ENCODE peak calls at places on chromosomes 6 and 20, in six cellular contexts. Q, W, J, S, L and A are unnamed samples.

GRCh38 chr6:150485559-150486517 is 113.8 kb upstream of the PLEKHG1 start:
- DNase-seq in L (peak; percentile 69), J (no peak), S (peak; percentile 55), W (no peak), Q (peak; percentile 26), A (no peak)

GRCh38 chr20:13231031-13231752 is 10.1 kb downstream of the ISM1 start:
- DNase-seq in W (peak; percentile 38), L (no peak), Q (no peak), J (no peak), S (no peak), A (no peak)

GRCh38 chr20:48759631-48760245 is 68.1 kb downstream of the PREX1 start:
- DNase-seq in L (no peak), Q (no peak), S (no peak), W (no peak), J (no peak), A (no peak)

GRCh38 chr6:36110863-36111262 is 19.4 kb upstream of the MAPK13 start:
- DNase-seq in W (no peak), S (no peak), J (no peak), Q (no peak), L (no peak), A (no peak)

GRCh38 chr20:58891686-58892125 is 39.2 kb downstream of the GNAS start:
- DNase-seq in W (no peak), L (no peak), S (no peak), Q (no peak), J (peak; percentile 50), A (peak; percentile 44)

GRCh38 chr6:101393291-101394251 is at the start of gene GRIK2:
- DNase-seq in Q (peak; percentile 2), S (peak; percentile 36), L (no peak), J (peak; percentile 46), W (no peak), A (peak; percentile 17)

GRCh38 chr6:1605822-1606532 is 3.7 kb upstream of the FOXC1 start:
- DNase-seq in W (no peak), S (no peak), Q (no peak), J (no peak), L (no peak), A (no peak)

GRCh38 chr20:44909872-44910689 is at the start of gene PABPC1L:
- DNase-seq in S (peak; percentile 76), J (peak; percentile 76), W (peak; percentile 79), Q (no peak), L (peak; percentile 69), A (peak; percentile 78)

GRCh38 chr6:110053395-110054240 is 75.5 kb downstream of the GPR6 start:
- DNase-seq in J (peak; percentile 29), Q (peak; percentile 44), L (no peak), W (no peak), S (peak; percentile 75), A (no peak)

GRCh38 chr6:53074347-53074746 is 9.1 kb downstream of the FBXO9 start:
- DNase-seq in J (no peak), L (no peak), S (no peak), Q (no peak), W (no peak), A (no peak)

GRCh38 chr6:152293404-152293803 is 343.8 kb downstream of the SYNE1 start:
- DNase-seq in W (no peak), S (no peak), J (peak; percentile 51), Q (no peak), L (peak; percentile 83), A (no peak)

GRCh38 chr6:118542184-118542952 is 5.7 kb upstream of the PLN start:
- DNase-seq in L (no peak), Q (no peak), J (no peak), W (no peak), S (peak; percentile 38), A (no peak)

GRCh38 chr20:51840865-51841264 is 38.5 kb upstream of the SALL4 start:
- DNase-seq in J (no peak), Q (no peak), W (no peak), S (no peak), L (no peak), A (no peak)

GRCh38 chr20:57698191-57698866 is 11.5 kb downstream of the PMEPA1 start:
- DNase-seq in J (no peak), L (peak; percentile 82), Q (peak; percentile 99), S (peak; percentile 94), W (peak; percentile 67), A (no peak)

GRCh38 chr6:146305098-146305497 is 238.5 kb upstream of the RAB32 start:
- DNase-seq in J (no peak), Q (no peak), L (no peak), W (no peak), S (peak; percentile 18), A (no peak)

GRCh38 chr6:87154641-87155271 is 609 bp upstream of the ZNF292 start:
- DNase-seq in J (no peak), Q (no peak), S (peak; percentile 86), L (peak; percentile 86), W (peak; percentile 72), A (no peak)

GRCh38 chr6:46044876-46045617 is 29.4 kb upstream of the CLIC5 start:
- DNase-seq in Q (peak; percentile 96), S (peak; percentile 87), L (peak; percentile 69), W (no peak), J (no peak), A (no peak)

GRCh38 chr6:50905297-50905696 is 86.6 kb downstream of the TFAP2B start:
- DNase-seq in W (no peak), J (no peak), L (no peak), S (no peak), Q (no peak), A (no peak)

DNA sequence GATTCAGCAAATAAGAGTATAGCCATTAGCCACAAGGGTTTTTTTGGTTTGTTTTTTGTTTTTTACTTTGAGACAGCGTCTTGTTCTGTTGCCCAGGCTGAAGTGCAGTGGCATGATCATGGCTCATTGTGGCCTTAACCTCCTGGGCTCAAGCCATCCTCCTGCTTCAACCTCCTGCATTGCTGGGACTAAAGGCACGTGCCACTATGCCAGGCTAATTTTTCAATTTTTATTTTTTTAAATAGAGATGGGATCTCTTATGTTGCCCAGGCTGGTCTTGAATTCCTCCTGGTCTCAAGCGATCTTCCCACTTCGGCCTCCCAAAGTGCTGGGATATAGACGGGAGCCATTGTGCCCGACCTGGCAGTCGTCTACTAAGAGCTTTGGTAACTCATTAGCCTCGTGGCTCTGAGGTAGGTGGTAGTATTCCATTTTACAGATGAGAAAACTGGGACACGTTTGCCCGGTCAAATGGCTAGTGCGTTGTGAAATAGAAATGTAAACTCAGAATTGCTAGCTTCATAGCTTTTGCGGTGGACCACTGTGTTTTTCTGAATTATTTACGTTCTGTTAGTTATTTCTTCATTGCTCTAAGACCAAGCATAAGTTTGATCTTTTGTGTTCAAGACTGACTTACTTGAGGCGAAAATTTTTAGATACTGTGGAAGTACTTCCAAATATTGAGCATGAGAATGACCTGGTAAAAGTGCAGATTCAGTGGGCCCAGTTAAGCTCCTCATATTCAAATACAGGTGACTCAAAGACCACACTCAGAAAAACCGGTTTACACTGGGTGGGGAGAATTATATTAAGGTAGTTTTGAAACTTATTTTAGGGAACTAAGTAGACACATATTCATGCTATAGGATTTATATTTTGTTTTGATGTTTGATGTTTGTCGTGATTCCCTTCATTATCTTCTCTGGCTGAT is 2.1 kb downstream of the PANK2 start:
- DNase-seq in J (no peak), L (no peak), Q (no peak), W (no peak), S (no peak), A (peak; percentile 19)
- H3K4me1 ChIP-seq in J (no peaks in the 10 kb centered on the region), L (peaks cover 68% of the 10 kb centered on the region), Q (peaks cover 51% of the 10 kb centered on the region), W (peaks cover 44% of the 10 kb centered on the region), S (peaks cover 23% of the 10 kb centered on the region), A (no peaks in the 10 kb centered on the region)

DNA sequence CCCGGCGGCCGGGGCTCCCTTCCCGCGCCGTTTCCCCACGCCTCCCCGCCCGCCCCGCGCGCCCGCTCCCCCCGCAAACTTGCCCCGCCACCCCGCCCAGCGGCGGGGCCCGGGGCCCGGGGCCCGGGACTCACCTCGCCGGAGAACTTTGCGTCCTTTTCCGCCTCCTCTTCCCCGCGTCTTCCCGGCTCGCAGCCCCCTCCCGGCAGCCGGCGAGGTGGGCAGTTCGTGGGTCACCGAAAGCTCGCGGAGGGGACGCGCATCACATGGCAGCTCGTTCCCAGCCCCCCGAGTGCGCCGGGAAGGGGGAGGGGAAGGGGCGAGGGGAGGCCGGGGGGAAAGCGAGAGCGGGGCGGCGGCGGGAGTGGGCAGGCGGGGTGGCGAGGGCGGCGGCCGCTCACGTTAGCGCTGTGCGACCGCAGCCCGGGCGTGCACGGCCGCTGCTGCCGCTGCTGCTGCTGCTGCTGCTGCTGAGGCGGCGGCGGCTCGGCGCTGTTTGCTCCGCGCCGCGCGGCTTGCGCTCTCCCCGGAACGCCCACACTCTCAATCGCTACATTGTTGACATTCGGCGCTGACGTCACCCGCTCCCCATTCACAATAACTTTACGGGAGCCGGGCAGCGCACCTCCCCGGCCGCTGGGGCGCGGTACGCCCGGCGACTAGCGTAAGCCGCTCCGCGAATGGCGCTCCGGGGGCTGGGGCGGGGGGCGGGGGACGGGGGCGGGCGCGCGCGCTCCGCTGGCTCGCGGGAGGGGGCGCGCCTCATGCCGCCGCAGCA is at the start of gene BACH2:
- DNase-seq in S (peak; percentile 89), L (peak; percentile 90), Q (peak; percentile 78), J (peak; percentile 94), W (peak; percentile 97), A (peak; percentile 90)
- TF ChIP-seq CTCF in S (no peak), L (no peak), Q (peak; percentile 30), J (no peak), W (no peak), A (peak; percentile 33)

GRCh38 chr6:11386726-11387125 is 150.8 kb upstream of the TMEM170B start:
- DNase-seq in W (no peak), Q (no peak), S (no peak), J (no peak), L (no peak), A (no peak)

GRCh38 chr6:11386323-11386722 is 151.2 kb upstream of the TMEM170B start:
- DNase-seq in W (no peak), Q (no peak), S (no peak), L (no peak), J (no peak), A (no peak)

GRCh38 chr6:11389977-11390376 is 147.6 kb upstream of the TMEM170B start:
- DNase-seq in S (no peak), J (peak; percentile 15), L (no peak), Q (peak; percentile 83), W (no peak), A (no peak)

GRCh38 chr6:11388983-11389944 is 148.3 kb upstream of the TMEM170B start:
- DNase-seq in S (no peak), W (no peak), J (no peak), L (no peak), Q (no peak), A (no peak)

GRCh38 chr6:11387702-11388101 is 149.8 kb upstream of the TMEM170B start:
- DNase-seq in W (no peak), S (no peak), L (no peak), Q (no peak), J (no peak), A (no peak)
- H3K4me1 ChIP-seq in W (peaks cover 6% of the 10 kb centered on the region), S (peaks cover 4% of the 10 kb centered on the region), L (peaks cover 7% of the 10 kb centered on the region), Q (peaks cover 20% of the 10 kb centered on the region), J (no peaks in the 10 kb centered on the region), A (peaks cover 6% of the 10 kb centered on the region)

GRCh38 chr20:4193053-4193452 is 177.7 kb upstream of the RNF24 start:
- DNase-seq in L (no peak), Q (no peak), W (no peak), S (no peak), J (no peak), A (no peak)

GRCh38 chr20:4192378-4193048 is 177.2 kb upstream of the RNF24 start:
- DNase-seq in Q (no peak), S (peak; percentile 80), L (no peak), W (no peak), J (no peak), A (no peak)

GRCh38 chr20:4190792-4191519 is 175.6 kb upstream of the RNF24 start:
- DNase-seq in J (no peak), W (no peak), S (no peak), Q (no peak), L (no peak), A (no peak)

GRCh38 chr20:4195499-4195898 is 180.1 kb upstream of the RNF24 start:
- DNase-seq in J (no peak), S (peak; percentile 35), Q (peak; percentile 26), W (no peak), L (no peak), A (no peak)
- TF ChIP-seq CTCF in J (no peak), S (peak; percentile 50), Q (peak; percentile 52), W (no peak), L (peak; percentile 38), A (peak; percentile 27)